ENCODE peak calls at places on chromosomes 1 and 21, in nine cellular contexts. F, Q, K, X, B, H, N, C and W are unnamed samples.

GRCh38 chr1:161082996-161083742 is 6.2 kb downstream of the NECTIN4 start:
- DNase-seq in C (no peak), B (peak), H (peak), X (peak), F (peak), Q (peak), K (no peak), N (peak), W (peak)

GRCh38 chr1:2352341-2353214 is 38.8 kb downstream of the MORN1 start:
- DNase-seq in F (no peak), Q (no peak), N (no peak), H (peak), K (no peak), C (no peak), X (no peak), B (no peak), W (no peak)

GRCh38 chr1:15260418-15261154 is 13.6 kb downstream of the FHAD1 start:
- DNase-seq in B (no peak), Q (peak), N (no peak), C (no peak), H (no peak), F (peak), X (no peak), K (no peak), W (peak)

GRCh38 chr1:160925652-160926241 is 28.9 kb downstream of the ITLN2 start:
- DNase-seq in F (no peak), H (no peak), Q (peak), B (no peak), C (peak), N (no peak), X (peak), K (no peak), W (no peak)

GRCh38 chr1:43671626-43672330 is 21.8 kb downstream of the KDM4A start:
- DNase-seq in C (no peak), X (peak), H (no peak), F (peak), N (no peak), Q (peak), B (no peak), K (no peak), W (peak)

GRCh38 chr1:206480211-206480610 is 9.9 kb downstream of the IKBKE start:
- DNase-seq in C (no peak), F (no peak), X (no peak), Q (no peak), B (no peak), H (no peak), K (no peak), N (no peak), W (no peak)

GRCh38 chr1:202618387-202619022 is 91.7 kb downstream of the SYT2 start:
- DNase-seq in B (no peak), K (no peak), F (peak), C (no peak), N (no peak), X (peak), Q (peak), H (no peak), W (peak)

GRCh38 chr1:66924756-66925557 is at the start of the genes DNAI4 and MIER1:
- DNase-seq in Q (peak), F (peak), N (peak), B (peak), X (peak), C (peak), H (peak), K (peak), W (peak)

GRCh38 chr1:76463278-76463677 is 388.7 kb downstream of the ST6GALNAC3 start:
- DNase-seq in X (no peak), N (no peak), H (no peak), B (no peak), K (no peak), C (no peak), F (no peak), Q (no peak), W (no peak)

GRCh38 chr1:33181906-33182305 is at the start of gene TRIM62:
- DNase-seq in C (peak), H (peak), F (peak), N (peak), B (peak), X (peak), Q (peak), K (peak), W (peak)

GRCh38 chr1:67618285-67619018 is 66.5 kb upstream of the GADD45A start:
- DNase-seq in F (peak), B (no peak), N (peak), H (no peak), X (peak), K (no peak), C (peak), Q (peak), W (peak)

GRCh38 chr1:45752441-45753052 is 2.1 kb upstream of the IPP start:
- DNase-seq in F (no peak), C (no peak), K (no peak), N (no peak), B (no peak), X (peak), Q (peak), H (no peak), W (no peak)

GRCh38 chr1:24765308-24765988 is 20.2 kb downstream of the CLIC4 start:
- DNase-seq in F (no peak), X (peak), C (no peak), N (no peak), H (no peak), K (no peak), B (no peak), Q (peak), W (peak)

GRCh38 chr1:58968360-58968952 is 184.6 kb upstream of the JUN start:
- DNase-seq in Q (peak), K (peak), H (no peak), F (no peak), X (peak), C (peak), B (no peak), N (peak), W (peak)

GRCh38 chr1:55466921-55467320 is 251.8 kb upstream of the USP24 start:
- DNase-seq in B (no peak), Q (no peak), F (no peak), H (no peak), X (peak), N (no peak), K (no peak), C (no peak), W (no peak)

GRCh38 chr1:205274041-205274691 is 46.4 kb downstream of the TMCC2 start:
- DNase-seq in F (no peak), Q (no peak), N (no peak), B (no peak), X (no peak), K (no peak), C (no peak), H (no peak), W (no peak)

GRCh38 chr21:16302851-16303282 is 573.1 kb downstream of the USP25 start:
- DNase-seq in B (no peak), X (no peak), K (no peak), Q (peak), N (no peak), H (no peak), C (peak), F (no peak), W (peak)

GRCh38 chr1:34915521-34915920 is 13.9 kb downstream of the DLGAP3 start:
- DNase-seq in F (no peak), Q (no peak), H (no peak), K (no peak), X (no peak), C (no peak), N (no peak), B (no peak), W (no peak)

GRCh38 chr21:33071878-33072306 is 2.0 kb downstream of the OLIG1 start:
- DNase-seq in B (no peak), F (no peak), C (peak), X (peak), Q (peak), H (peak), K (no peak), N (no peak), W (peak)

GRCh38 chr1:220366269-220366668 is 94.0 kb upstream of the RAB3GAP2 start:
- DNase-seq in N (no peak), C (no peak), F (no peak), B (no peak), Q (no peak), X (no peak), K (no peak), H (no peak), W (no peak)

GRCh38 chr1:118999348-119000071 is 11.4 kb upstream of the TBX15 start:
- DNase-seq in K (no peak), N (no peak), Q (no peak), X (no peak), F (no peak), C (no peak), B (no peak), H (no peak), W (no peak)

GRCh38 chr1:11931845-11932244 is 2.7 kb upstream of the PLOD1 start:
- DNase-seq in X (no peak), C (no peak), N (no peak), H (no peak), B (no peak), F (no peak), Q (no peak), K (no peak), W (no peak)